ENCODE peak calls at places on chromosomes 13 and 19, in nine cellular contexts. Z is heart right ventricle; L is mammary epithelial cell; P is ovary; H is mesenchymal stem cell; F is IMR-90; S is CD8-positive, alpha-beta memory T cell; G is mucosa of descending colon; B is cardiac muscle cell. X is an unnamed sample. For H3K4me1, the result is how much of the 10 kb centered on the place peaks cover.

GRCh38 chr19:35116085-35116801 is 620 bp downstream of the FXYD3 start:
- DNase-seq in Z (no peak), L (peak), P (no peak), H (no peak), F (no peak), S (no peak), G (peak), B (no peak), X (peak)

GRCh38 chr19:35268546-35269424 is at the start of gene USF2:
- DNase-seq in Z (peak), L (peak), P (peak), H (peak), F (peak), S (peak), G (peak), B (peak), X (peak)

GRCh38 chr13:29551214-29551613 is 44.3 kb downstream of the SLC7A1 start:
- DNase-seq in Z (no peak), L (no peak), P (no peak), H (no peak), F (no peak), S (no peak), G (no peak), B (no peak), X (no peak)

GRCh38 chr13:38743499-38743898 is 56.6 kb downstream of the FREM2 start:
- DNase-seq in Z (no peak), L (peak), P (no peak), H (no peak), F (no peak), S (no peak), G (no peak), B (no peak), X (no peak)

GRCh38 chr13:109881347-109881725 is 95.0 kb upstream of the IRS2 start:
- DNase-seq in Z (no peak), L (no peak), P (no peak), H (no peak), F (no peak), S (no peak), G (no peak), B (no peak), X (no peak)

GRCh38 chr19:2726904-2727639 is 5.9 kb upstream of the DIRAS1 start:
- DNase-seq in Z (no peak), L (no peak), P (no peak), H (no peak), F (no peak), S (no peak), G (no peak), B (peak), X (no peak)

GRCh38 chr19:406999-407491 is 1.9 kb downstream of the C2CD4C start:
- DNase-seq in Z (no peak), L (no peak), P (no peak), H (no peak), F (no peak), S (no peak), G (no peak), B (no peak), X (no peak)

GRCh38 chr19:47068246-47068645 is 19.8 kb upstream of the TMEM160 start:
- DNase-seq in Z (no peak), L (no peak), P (no peak), H (no peak), F (no peak), S (no peak), G (no peak), B (no peak), X (no peak)

GRCh38 chr19:650121-650520 is 10.4 kb downstream of the FGF22 start:
- DNase-seq in Z (no peak), L (no peak), P (no peak), H (no peak), F (no peak), S (no peak), G (no peak), B (no peak), X (no peak)

GRCh38 chr13:85095887-85096286 is 703.3 kb downstream of the SLITRK6 start:
- DNase-seq in Z (no peak), L (no peak), P (no peak), H (no peak), F (no peak), S (no peak), G (no peak), B (no peak), X (no peak)

GRCh38 chr19:17755977-17756670 is 4.8 kb downstream of the FCHO1 start:
- DNase-seq in Z (peak), L (no peak), P (no peak), H (peak), F (peak), S (no peak), G (peak), B (peak), X (peak)

GRCh38 chr19:38173324-38174041 is 50.5 kb downstream of the DPF1 start:
- DNase-seq in Z (peak), L (peak), P (no peak), H (no peak), F (peak), S (no peak), G (no peak), B (no peak), X (no peak)

GRCh38 chr13:41675306-41675705 is 218.0 kb downstream of the RGCC start:
- DNase-seq in Z (no peak), L (no peak), P (no peak), H (no peak), F (no peak), S (no peak), G (no peak), B (no peak), X (no peak)

GRCh38 chr13:41680900-41681299 is 223.6 kb downstream of the RGCC start:
- DNase-seq in Z (no peak), L (no peak), P (no peak), H (no peak), F (no peak), S (no peak), G (no peak), B (no peak), X (no peak)

GRCh38 chr13:41681587-41681986 is 224.2 kb downstream of the RGCC start:
- DNase-seq in Z (no peak), L (no peak), P (no peak), H (no peak), F (no peak), S (no peak), G (no peak), B (no peak), X (no peak)

GRCh38 chr13:41678842-41679241 is 221.5 kb downstream of the RGCC start:
- DNase-seq in Z (no peak), L (no peak), P (no peak), H (no peak), F (no peak), S (no peak), G (no peak), B (no peak), X (no peak)

DNA sequence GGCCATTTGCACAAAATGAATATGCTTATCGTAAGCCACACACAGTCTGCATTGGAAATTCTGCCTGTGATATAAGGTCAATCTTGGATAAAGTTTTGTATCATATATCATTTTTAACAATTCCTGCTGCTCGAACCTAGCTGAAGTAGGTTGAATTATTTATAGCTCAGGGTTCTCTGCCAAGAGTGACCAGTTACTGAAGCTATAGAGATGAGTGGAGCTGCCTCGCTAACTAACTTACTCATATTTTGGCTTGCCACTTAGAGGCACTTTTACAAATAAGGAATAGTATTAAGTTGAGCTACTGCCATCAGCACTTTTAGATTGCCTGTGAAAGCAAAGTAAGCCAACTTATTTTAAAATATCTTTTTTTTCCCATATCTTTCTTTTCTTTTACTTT is 221.0 kb downstream of the RGCC start:
- DNase-seq in Z (no peak), L (no peak), P (no peak), H (no peak), F (peak), S (no peak), G (no peak), B (peak), X (no peak)
- H3K4me3 ChIP-seq in Z (no peak), L (no peak), P (no peak), H (no peak), F (no peak), S (no peak), G (no peak), B (no peak), X (no peak)

DNA sequence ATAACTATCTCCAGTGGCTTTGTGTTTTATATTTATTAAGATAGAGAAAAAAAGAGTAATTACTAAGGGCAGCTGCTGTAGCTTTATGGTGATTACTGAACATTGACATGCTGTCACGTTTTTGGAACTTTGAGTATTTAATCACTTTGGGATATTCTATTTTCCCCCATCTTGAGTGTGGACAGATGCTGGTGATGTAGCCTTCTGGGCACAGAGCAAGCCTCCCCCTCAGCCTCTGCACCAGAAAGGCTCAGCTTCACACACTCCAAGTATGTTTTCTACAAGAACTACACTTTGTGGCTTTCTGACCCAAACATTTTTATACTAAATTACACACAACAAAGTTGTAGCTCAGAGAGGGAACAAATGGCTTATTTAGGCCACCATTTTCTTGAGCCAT is 1.1 kb downstream of the ALOX5AP start:
- DNase-seq in Z (no peak), L (no peak), P (no peak), H (no peak), F (no peak), S (no peak), G (no peak), B (no peak), X (no peak)
- H3K4me1 ChIP-seq in Z (under half), L (under half), P (under half), H (under half), F (under half), S (half or more), G (under half), B (under half), X (under half)

GRCh38 chr19:55398200-55398947 is 9.2 kb downstream of the UBE2S start:
- DNase-seq in Z (no peak), L (no peak), P (no peak), H (no peak), F (no peak), S (no peak), G (no peak), B (no peak), X (no peak)
- H3K4me3 ChIP-seq in Z (no peak), L (no peak), P (no peak), H (no peak), F (no peak), S (no peak), G (no peak), B (no peak), X (no peak)

DNA sequence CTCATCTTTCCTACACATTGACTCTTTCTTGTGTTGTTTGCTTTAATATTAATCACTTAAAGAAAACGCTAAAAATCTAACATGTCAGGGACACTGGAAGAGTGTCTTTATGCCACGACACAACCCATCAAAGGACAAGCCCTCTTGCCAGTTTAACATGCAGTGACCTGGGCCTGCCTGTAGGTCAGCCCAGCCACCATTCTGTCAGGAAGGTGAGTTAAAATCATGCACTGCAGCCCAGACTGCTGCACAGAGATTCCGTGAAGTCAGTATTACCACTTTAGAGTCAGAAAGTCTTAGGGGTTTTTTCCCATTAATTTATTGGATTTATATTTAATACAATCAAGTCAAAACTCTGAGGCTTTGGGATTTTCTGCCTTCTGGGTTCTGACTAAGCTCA is 58.0 kb downstream of the TNFRSF19 start:
- DNase-seq in Z (no peak), L (no peak), P (no peak), H (no peak), F (no peak), S (no peak), G (no peak), B (no peak), X (no peak)
- H3K4me1 ChIP-seq in Z (half or more), L (under half), P (under half), H (under half), F (under half), S (under half), G (under half), B (under half), X (half or more)

DNA sequence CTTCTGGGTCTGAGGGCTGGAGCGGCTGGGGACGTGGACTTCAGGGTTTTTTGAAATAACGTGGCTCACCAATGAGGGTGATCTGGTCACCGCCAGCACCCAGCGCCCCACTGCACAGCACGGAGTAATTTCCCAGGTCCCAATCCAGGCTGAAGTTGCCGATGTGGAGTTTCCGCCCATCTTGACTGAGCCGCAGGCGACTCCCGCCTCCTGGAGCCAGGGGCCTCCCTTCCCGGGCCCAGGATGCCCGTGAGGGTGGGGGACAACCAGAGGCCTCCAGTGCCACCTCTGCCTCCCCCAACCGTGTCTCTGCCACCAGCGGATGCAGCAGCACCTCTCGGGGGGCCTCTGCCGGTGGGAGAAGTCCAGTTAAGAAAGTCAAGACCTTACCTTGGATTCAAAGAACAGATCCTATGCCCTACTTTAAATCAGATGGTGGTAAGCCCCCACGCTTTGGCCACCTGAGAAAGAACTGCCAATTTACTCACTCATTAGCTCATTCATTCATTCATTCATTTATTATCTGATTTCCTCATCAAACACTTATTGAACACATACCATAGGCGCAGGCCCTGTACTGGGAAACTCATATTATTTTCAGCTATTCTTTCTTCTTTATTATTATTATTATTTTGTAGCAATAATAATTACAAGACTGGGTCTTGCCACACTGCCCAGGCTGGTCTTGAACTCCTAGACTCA is 3.9 kb downstream of the VSIG10L start:
- DNase-seq in Z (no peak), L (no peak), P (peak), H (no peak), F (no peak), S (no peak), G (no peak), B (no peak), X (no peak)
- H3K4me3 ChIP-seq in Z (no peak), L (no peak), P (no peak), H (no peak), F (no peak), S (no peak), G (no peak), B (no peak), X (no peak)

DNA sequence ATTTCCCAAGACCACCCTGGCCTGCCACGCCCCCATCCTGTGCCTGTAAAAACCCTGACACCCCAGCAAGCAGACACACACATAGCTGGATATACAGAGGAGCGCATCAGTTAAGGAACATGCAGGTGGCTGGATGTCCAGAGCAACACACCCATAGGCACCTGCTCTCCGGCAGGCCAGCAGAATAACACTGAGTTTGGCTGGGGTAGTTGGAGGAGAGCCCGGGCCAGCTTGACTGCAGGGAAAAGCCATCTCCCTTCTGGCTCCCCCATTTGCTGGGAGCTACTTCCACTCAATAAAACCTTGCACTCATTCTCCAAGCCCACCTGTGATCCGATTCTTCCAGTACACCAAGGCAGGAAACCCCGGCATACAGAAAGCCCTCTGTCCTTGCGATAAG is 8.9 kb downstream of the RASL11A start:
- DNase-seq in Z (no peak), L (no peak), P (no peak), H (no peak), F (no peak), S (no peak), G (no peak), B (no peak), X (no peak)
- H3K4me1 ChIP-seq in Z (under half), L (under half), P (under half), H (under half), F (under half), S (under half), G (under half), B (under half), X (under half)

GRCh38 chr13:50085063-50085462 is 69.8 kb downstream of the KCNRG start:
- DNase-seq in Z (no peak), L (peak), P (no peak), H (peak), F (peak), S (no peak), G (no peak), B (peak), X (no peak)
- H3K4me3 ChIP-seq in Z (no peak), L (no peak), P (no peak), H (peak), F (peak), S (peak), G (no peak), B (no peak), X (no peak)

GRCh38 chr13:79196366-79196765 is 209.7 kb downstream of the RBM26 start:
- DNase-seq in Z (no peak), L (no peak), P (no peak), H (no peak), F (no peak), S (no peak), G (no peak), B (no peak), X (no peak)
- H3K4me1 ChIP-seq in Z (under half), L (under half), P (under half), H (under half), F (under half), S (under half), G (under half), B (under half), X (under half)

X was measured in Caco-2.